ENCODE peak calls at places on chromosome 7, in four cellular contexts. N, M, J and Q are unnamed samples.

GRCh38 chr7:6495597-6496262 is 48.0 kb upstream of the DAGLB start:
- DNase-seq in N (no peak), M (no peak), J (no peak), Q (no peak)

GRCh38 chr7:131845573-131846337 is 289.3 kb upstream of the PODXL start:
- DNase-seq in N (no peak), M (no peak), J (no peak), Q (no peak)

GRCh38 chr7:155469311-155470185 is 11.6 kb downstream of the EN2 start:
- DNase-seq in N (peak; percentile 17), M (no peak), J (no peak), Q (peak; percentile 22)

GRCh38 chr7:41881313-41882130 is 178.6 kb upstream of the INHBA start:
- DNase-seq in N (no peak), M (no peak), J (peak; percentile 46), Q (peak; percentile 93)

GRCh38 chr7:142348100-142348499 is 90.2 kb upstream of the PRSS58 start:
- DNase-seq in N (no peak), M (no peak), J (no peak), Q (no peak)

GRCh38 chr7:92375013-92375412 is 72.3 kb upstream of the GATAD1 start:
- DNase-seq in N (no peak), M (no peak), J (no peak), Q (no peak)

GRCh38 chr7:106952658-106953231 is 87.7 kb downstream of the PIK3CG start:
- DNase-seq in N (peak; percentile 72), M (no peak), J (peak; percentile 20), Q (no peak)

GRCh38 chr7:135490783-135491182 is 19.1 kb downstream of the CNOT4 start:
- DNase-seq in N (no peak), M (peak; percentile 53), J (no peak), Q (no peak)

GRCh38 chr7:40921589-40922315 is 781.1 kb downstream of the INHBA start:
- DNase-seq in N (no peak), M (no peak), J (no peak), Q (no peak)

GRCh38 chr7:1403844-1404404 is 55.3 kb downstream of the MICALL2 start:
- DNase-seq in N (no peak), M (no peak), J (no peak), Q (no peak)

GRCh38 chr7:338295-339061 is 48.5 kb downstream of the FOXL3 start:
- DNase-seq in N (no peak), M (no peak), J (no peak), Q (peak; percentile 64)

GRCh38 chr7:142111509-142111908 is at the start of gene MGAM2:
- DNase-seq in N (no peak), M (no peak), J (peak; percentile 13), Q (no peak)

GRCh38 chr7:47380325-47381131 is 201.4 kb downstream of the TNS3 start:
- DNase-seq in N (peak; percentile 20), M (peak; percentile 47), J (peak; percentile 79), Q (no peak)

GRCh38 chr7:100366411-100367250 is 6.7 kb upstream of the PILRA start:
- DNase-seq in N (no peak), M (no peak), J (peak; percentile 41), Q (peak; percentile 85)

GRCh38 chr7:3005257-3005656 is 38.4 kb downstream of the CARD11 start:
- DNase-seq in N (no peak), M (no peak), J (no peak), Q (no peak)
- H3K27ac ChIP-seq in N (no peak overlapping the region), M (no peak overlapping the region), J (no peak overlapping the region), Q (no peak overlapping the region)

GRCh38 chr7:5422324-5423271 is 1.0 kb downstream of the TNRC18 start:
- DNase-seq in N (no peak), M (no peak), J (no peak), Q (peak; percentile 81)

GRCh38 chr7:5424689-5425506 is 1.3 kb upstream of the TNRC18 start:
- DNase-seq in N (peak; percentile 84), M (peak; percentile 45), J (peak; percentile 48), Q (peak; percentile 88)

GRCh38 chr7:5423272-5423843 is at the start of gene TNRC18:
- DNase-seq in N (peak; percentile 79), M (peak; percentile 34), J (peak; percentile 32), Q (peak; percentile 87)

GRCh38 chr7:5425507-5426225 is 2.0 kb upstream of the TNRC18 start:
- DNase-seq in N (peak; percentile 89), M (peak; percentile 65), J (peak; percentile 69), Q (peak; percentile 86)

DNA sequence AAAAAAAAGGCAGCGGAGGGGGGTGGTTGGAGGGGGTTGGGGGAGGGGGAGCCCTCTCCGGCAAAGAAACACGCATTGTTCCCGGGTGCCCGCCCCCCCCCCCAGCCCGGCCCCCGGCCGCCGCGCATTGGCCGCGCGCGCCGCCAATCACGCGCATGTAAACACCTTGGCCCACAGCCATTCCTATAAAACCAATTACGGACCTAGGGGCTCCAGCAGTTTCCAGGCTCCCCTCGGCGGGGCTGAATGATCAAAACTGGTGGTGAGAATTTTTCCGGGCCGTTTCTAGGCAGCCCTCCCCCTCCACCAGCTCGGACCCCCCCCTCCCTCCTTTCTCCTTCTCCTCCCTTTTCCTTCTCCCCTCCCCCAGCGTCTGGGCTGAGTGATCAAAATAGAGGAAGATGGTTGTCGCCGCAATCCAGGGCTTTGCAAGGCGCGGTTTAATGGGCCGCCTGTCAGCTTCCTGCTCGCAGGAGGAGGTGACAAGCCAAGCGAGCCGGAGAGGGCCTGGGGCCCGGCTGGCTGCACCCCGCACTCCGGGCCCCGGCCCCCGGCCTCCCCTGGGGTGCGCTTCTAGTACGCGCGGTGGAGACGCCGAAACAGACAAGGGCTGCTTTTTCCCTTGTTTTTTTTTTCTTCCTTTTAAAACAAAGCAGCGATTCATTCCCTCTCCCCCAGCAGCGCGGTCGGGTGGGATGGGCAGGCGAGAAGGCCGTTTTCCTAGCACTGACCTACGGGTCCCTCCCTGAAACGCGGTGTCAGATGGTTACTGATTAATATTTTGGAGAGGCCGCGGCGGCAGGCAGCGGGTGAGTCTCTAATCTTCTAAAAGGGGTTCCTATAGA is 432 bp upstream of the TNRC18 start:
- DNase-seq in N (peak; percentile 98), M (peak; percentile 96), J (peak; percentile 95), Q (peak; percentile 94)
- H3K4me1 ChIP-seq in N (peaks cover 17% of the 10 kb centered on the region), M (peaks cover 13% of the 10 kb centered on the region), J (peaks cover 14% of the 10 kb centered on the region), Q (peaks cover 98% of the 10 kb centered on the region)

DNA sequence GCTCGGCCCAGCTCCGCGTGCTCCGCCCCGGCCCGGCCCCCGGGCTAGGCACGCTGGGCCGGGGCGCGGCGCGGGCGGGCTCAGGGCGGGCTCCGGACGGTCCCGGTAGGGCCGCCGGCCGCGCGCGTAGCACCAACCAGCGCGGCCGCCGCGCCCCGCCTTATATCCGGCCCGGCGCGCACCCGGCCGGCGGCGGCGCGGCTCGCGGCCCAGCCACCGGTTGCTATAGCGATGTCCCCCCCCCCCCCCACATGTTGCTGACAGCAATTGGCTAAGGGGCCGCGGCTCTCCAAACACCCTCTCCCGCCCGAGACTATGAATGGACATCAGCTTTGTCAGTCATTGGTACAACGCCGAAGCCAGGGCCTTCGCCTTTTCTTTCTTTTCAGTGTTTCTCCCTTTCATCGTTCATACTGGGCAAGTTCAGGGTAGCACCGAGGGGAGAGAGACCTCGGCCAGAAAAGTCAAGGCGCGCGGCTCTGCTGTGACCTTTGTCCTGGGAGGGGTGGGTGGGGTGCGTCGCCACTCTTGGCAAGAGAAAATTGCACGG is 354.1 kb downstream of the DNAJB6 start:
- DNase-seq in N (peak; percentile 85), M (peak; percentile 48), J (peak; percentile 21), Q (peak; percentile 59)
- TF ChIP-seq POLR2A in N (no peak), M (no peak), J (no peak), Q (no peak)

GRCh38 chr7:74092964-74093339 is 9.3 kb downstream of the LIMK1 start:
- DNase-seq in N (peak; percentile 76), M (no peak), J (peak; percentile 61), Q (peak; percentile 90)
- H3K27ac ChIP-seq in N (peak overlapping the region; percentile 61), M (peak overlapping the region; percentile 83), J (peak overlapping the region; percentile 74), Q (peak overlapping the region; percentile 95)

GRCh38 chr7:48899932-48900331 is 24.4 kb upstream of the CDC14C start:
- DNase-seq in N (no peak), M (no peak), J (no peak), Q (no peak)

DNA sequence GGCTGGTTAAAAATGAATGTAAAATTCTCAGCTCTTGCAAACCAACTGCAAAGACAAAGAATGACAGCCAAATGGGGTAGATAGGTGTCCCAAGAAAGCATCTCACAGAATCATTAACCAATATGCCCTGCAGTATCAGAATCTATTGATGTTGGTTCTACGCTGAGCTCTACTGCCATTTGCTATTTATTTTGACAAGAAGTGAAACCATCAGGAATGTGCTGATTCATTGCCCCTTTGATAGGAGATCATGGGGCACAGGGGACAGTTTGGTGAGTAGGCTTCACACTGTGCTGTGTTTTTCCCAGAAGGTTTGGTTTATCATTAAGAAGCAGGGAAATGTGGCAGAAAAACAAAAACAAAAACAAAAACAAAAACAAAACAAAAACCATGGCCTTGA is 19.4 kb upstream of the CDC14C start:
- DNase-seq in N (no peak), M (no peak), J (no peak), Q (no peak)
- H3K4me1 ChIP-seq in N (no peaks in the 10 kb centered on the region), M (no peaks in the 10 kb centered on the region), J (no peaks in the 10 kb centered on the region), Q (no peaks in the 10 kb centered on the region)

GRCh38 chr7:128410092-128410665 is 397 bp upstream of the IMPDH1 start:
- DNase-seq in N (peak; percentile 85), M (peak; percentile 57), J (peak; percentile 62), Q (peak; percentile 92)
- TF ChIP-seq POLR2A in N (peak; percentile 52), M (peak; percentile 24), J (no peak), Q (peak; percentile 2)

GRCh38 chr7:124462249-124462648 is 303.3 kb downstream of the GPR37 start:
- DNase-seq in N (no peak), M (no peak), J (no peak), Q (no peak)
- H3K27ac ChIP-seq in N (no peak overlapping the region), M (no peak overlapping the region), J (no peak overlapping the region), Q (no peak overlapping the region)

GRCh38 chr7:10211861-10212260 is 761.8 kb upstream of the PHF14 start:
- DNase-seq in N (no peak), M (no peak), J (no peak), Q (no peak)
- H3K4me1 ChIP-seq in N (peaks cover 10% of the 10 kb centered on the region), M (no peaks in the 10 kb centered on the region), J (no peaks in the 10 kb centered on the region), Q (no peaks in the 10 kb centered on the region)

DNA sequence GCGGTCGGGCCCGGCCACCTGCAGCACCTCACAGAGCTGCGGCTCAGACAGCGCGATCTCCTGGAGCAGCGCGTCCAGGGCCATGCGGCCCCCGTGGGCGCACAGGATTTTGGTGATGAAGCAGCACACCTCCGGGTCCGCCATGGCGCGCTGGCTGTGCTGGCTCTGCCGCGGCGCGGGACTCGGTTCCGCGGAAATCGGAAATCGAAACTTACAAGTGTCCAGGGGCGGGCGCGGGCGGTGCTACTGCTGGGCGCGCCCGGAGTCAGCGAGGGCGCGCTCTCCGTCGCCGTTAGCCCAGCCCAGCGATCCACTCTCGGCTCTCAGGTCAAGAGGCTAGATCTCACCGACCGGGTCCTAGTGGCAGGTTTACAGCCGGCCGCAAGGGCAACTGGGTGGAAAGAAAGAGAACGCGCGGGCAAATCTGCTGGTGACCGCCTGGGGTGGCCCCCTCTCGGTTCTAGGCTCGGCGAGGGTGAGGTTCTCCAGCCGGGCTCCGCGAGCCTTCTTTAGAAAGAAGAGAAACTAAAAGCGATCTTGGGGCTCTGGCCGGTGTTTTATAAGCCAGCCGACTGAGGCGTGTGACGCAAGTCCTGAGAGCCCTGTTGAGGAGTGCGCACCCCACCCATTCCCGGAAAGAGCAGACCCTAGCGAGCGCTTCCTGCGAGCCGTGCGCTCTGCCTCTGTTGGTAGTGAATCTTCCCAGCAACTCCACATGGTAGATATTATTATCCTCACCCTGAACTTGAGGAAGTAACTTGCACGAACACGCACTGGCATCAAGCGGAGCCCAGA is at the start of gene ZC3HAV1:
- DNase-seq in N (peak; percentile 96), M (peak; percentile 88), J (peak; percentile 91), Q (peak; percentile 97)
- TF ChIP-seq POLR2A in N (peak; percentile 42), M (peak; percentile 38), J (peak; percentile 91), Q (peak; percentile 54)